ENCODE peak calls at places on chromosome 18, in seven cellular contexts. One of them, this sample, is unnamed.
A peak's percentile ranks its signal among the peaks of the same experiment; 100 is the strongest.

GRCh38 chr18:48138211-48138610 is 207.8 kb upstream of the SMAD2 start:
- DNase-seq in ascending aorta: no peak
- DNase-seq in fibroblast of lung: no peak
- DNase-seq in lower leg skin: no peak
- DNase-seq in upper lobe of right lung: no peak
- DNase-seq in neuronal stem cell: no peak
- DNase-seq in brain microvascular endothelial cell: no peak
- DNase-seq in this sample: no peak

GRCh38 chr18:59929621-59930295 is 30.0 kb downstream of the PMAIP1 start:
- DNase-seq in ascending aorta: no peak
- DNase-seq in fibroblast of lung: peak; percentile 56
- DNase-seq in lower leg skin: no peak
- DNase-seq in upper lobe of right lung: no peak
- DNase-seq in neuronal stem cell: no peak
- DNase-seq in brain microvascular endothelial cell: no peak
- DNase-seq in this sample: no peak

GRCh38 chr18:75047240-75047639 is 161.7 kb downstream of the PTGR3 start:
- DNase-seq in ascending aorta: no peak
- DNase-seq in fibroblast of lung: no peak
- DNase-seq in lower leg skin: no peak
- DNase-seq in upper lobe of right lung: no peak
- DNase-seq in neuronal stem cell: no peak
- DNase-seq in brain microvascular endothelial cell: no peak
- DNase-seq in this sample: no peak

GRCh38 chr18:9787126-9787525 is 79.0 kb downstream of the RAB31 start:
- DNase-seq in ascending aorta: no peak
- DNase-seq in fibroblast of lung: no peak
- DNase-seq in lower leg skin: no peak
- DNase-seq in upper lobe of right lung: no peak
- DNase-seq in neuronal stem cell: no peak
- DNase-seq in brain microvascular endothelial cell: no peak
- DNase-seq in this sample: no peak

GRCh38 chr18:61554117-61554776 is 221.0 kb downstream of the CDH20 start:
- DNase-seq in ascending aorta: no peak
- DNase-seq in fibroblast of lung: no peak
- DNase-seq in lower leg skin: no peak
- DNase-seq in upper lobe of right lung: no peak
- DNase-seq in neuronal stem cell: no peak
- DNase-seq in brain microvascular endothelial cell: no peak
- DNase-seq in this sample: peak; percentile 11

GRCh38 chr18:2515908-2516625 is 55.2 kb downstream of the METTL4 start:
- DNase-seq in ascending aorta: no peak
- DNase-seq in fibroblast of lung: peak; percentile 95
- DNase-seq in lower leg skin: no peak
- DNase-seq in upper lobe of right lung: no peak
- DNase-seq in neuronal stem cell: no peak
- DNase-seq in brain microvascular endothelial cell: peak; percentile 89
- DNase-seq in this sample: peak; percentile 4

GRCh38 chr18:58091099-58091611 is 47.1 kb downstream of the NEDD4L start:
- DNase-seq in ascending aorta: no peak
- DNase-seq in fibroblast of lung: peak; percentile 2
- DNase-seq in lower leg skin: no peak
- DNase-seq in upper lobe of right lung: no peak
- DNase-seq in neuronal stem cell: no peak
- DNase-seq in brain microvascular endothelial cell: no peak
- DNase-seq in this sample: peak; percentile 84

GRCh38 chr18:8747440-8747937 is 42.1 kb downstream of the MTCL1 start:
- DNase-seq in ascending aorta: no peak
- DNase-seq in fibroblast of lung: peak; percentile 96
- DNase-seq in lower leg skin: no peak
- DNase-seq in upper lobe of right lung: no peak
- DNase-seq in neuronal stem cell: no peak
- DNase-seq in brain microvascular endothelial cell: peak; percentile 93
- DNase-seq in this sample: no peak

GRCh38 chr18:9673296-9674251 is 34.5 kb upstream of the RAB31 start:
- DNase-seq in ascending aorta: peak; percentile 68
- DNase-seq in fibroblast of lung: peak; percentile 61
- DNase-seq in lower leg skin: peak; percentile 43
- DNase-seq in upper lobe of right lung: no peak
- DNase-seq in neuronal stem cell: no peak
- DNase-seq in brain microvascular endothelial cell: peak; percentile 23
- DNase-seq in this sample: peak; percentile 99

GRCh38 chr18:5853253-5853652 is 42.1 kb downstream of the TMEM200C start:
- DNase-seq in ascending aorta: no peak
- DNase-seq in fibroblast of lung: no peak
- DNase-seq in lower leg skin: no peak
- DNase-seq in upper lobe of right lung: no peak
- DNase-seq in neuronal stem cell: no peak
- DNase-seq in brain microvascular endothelial cell: no peak
- DNase-seq in this sample: no peak

GRCh38 chr18:48486762-48487161 is 52.1 kb upstream of the CTIF start:
- DNase-seq in ascending aorta: no peak
- DNase-seq in fibroblast of lung: peak; percentile 84
- DNase-seq in lower leg skin: no peak
- DNase-seq in upper lobe of right lung: no peak
- DNase-seq in neuronal stem cell: no peak
- DNase-seq in brain microvascular endothelial cell: peak; percentile 31
- DNase-seq in this sample: no peak

GRCh38 chr18:48405108-48405507 is 4.1 kb downstream of the ZBTB7C start:
- DNase-seq in ascending aorta: no peak
- DNase-seq in fibroblast of lung: peak; percentile 59
- DNase-seq in lower leg skin: no peak
- DNase-seq in upper lobe of right lung: no peak
- DNase-seq in neuronal stem cell: no peak
- DNase-seq in brain microvascular endothelial cell: no peak
- DNase-seq in this sample: no peak

DNA sequence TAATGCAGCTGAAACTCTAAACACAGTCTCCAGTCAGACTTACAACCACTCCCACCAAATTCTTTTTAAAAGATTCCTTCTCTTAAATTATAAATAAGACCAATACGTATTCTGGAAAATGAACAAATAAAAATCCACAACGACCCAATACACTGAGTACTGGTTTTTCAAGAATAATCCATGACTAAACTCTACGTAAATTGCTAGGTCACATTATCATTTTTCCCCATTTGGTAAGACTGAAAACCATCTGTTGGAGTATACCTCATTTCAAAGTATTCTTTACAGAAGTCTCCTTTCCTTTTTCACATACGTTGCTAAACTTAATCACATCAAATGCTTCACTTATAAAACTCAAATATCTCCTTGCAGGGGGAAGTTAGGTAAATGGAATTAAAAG is 6.0 kb downstream of the ZNF516 start:
- DNase-seq in ascending aorta: no peak
- DNase-seq in fibroblast of lung: peak; percentile 15
- DNase-seq in lower leg skin: no peak
- DNase-seq in upper lobe of right lung: no peak
- DNase-seq in neuronal stem cell: no peak
- DNase-seq in brain microvascular endothelial cell: no peak
- DNase-seq in this sample: no peak
- H3K4me3 ChIP-seq in ascending aorta: no peak overlapping the region
- H3K4me3 ChIP-seq in fibroblast of lung: no peak overlapping the region
- H3K4me3 ChIP-seq in lower leg skin: no peak overlapping the region
- H3K4me3 ChIP-seq in upper lobe of right lung: no peak overlapping the region
- H3K4me3 ChIP-seq in neuronal stem cell: peak overlapping the region; percentile 11
- H3K4me3 ChIP-seq in brain microvascular endothelial cell: no peak overlapping the region
- H3K4me3 ChIP-seq in this sample: no peak overlapping the region

DNA sequence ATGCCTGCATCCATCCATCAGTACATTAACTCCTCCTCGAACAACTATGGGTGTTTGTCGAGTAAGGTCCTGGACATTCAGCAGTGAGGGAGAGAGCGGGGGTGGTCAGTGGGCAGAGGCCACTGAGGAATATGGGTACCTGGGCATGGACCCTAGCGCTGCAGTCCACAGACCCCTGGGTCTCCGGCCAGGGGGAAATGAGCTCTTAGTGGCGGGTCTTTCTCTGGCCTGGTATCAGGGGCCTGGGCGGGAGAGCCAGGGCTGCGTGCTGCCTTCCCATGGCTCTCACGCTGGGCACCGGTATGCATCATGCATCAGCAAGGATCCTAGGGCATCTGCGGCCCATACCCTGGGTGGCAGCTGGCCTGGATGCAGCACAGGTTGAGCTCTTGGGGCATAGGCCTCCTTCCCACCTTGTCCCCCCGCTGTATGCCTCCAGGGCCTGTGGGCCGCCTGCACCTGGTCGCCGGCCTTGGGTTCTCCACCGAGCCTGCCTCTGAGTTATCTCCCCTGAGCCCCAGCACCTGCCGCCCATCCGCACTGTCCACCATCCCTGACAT is 1.3 kb upstream of the MOCOS start:
- DNase-seq in ascending aorta: no peak
- DNase-seq in fibroblast of lung: no peak
- DNase-seq in lower leg skin: no peak
- DNase-seq in upper lobe of right lung: no peak
- DNase-seq in neuronal stem cell: no peak
- DNase-seq in brain microvascular endothelial cell: no peak
- DNase-seq in this sample: no peak
- H3K4me3 ChIP-seq in ascending aorta: no peak overlapping the region
- H3K4me3 ChIP-seq in fibroblast of lung: no peak overlapping the region
- H3K4me3 ChIP-seq in lower leg skin: no peak overlapping the region
- H3K4me3 ChIP-seq in upper lobe of right lung: no peak overlapping the region
- H3K4me3 ChIP-seq in neuronal stem cell: no peak overlapping the region
- H3K4me3 ChIP-seq in brain microvascular endothelial cell: no peak overlapping the region
- H3K4me3 ChIP-seq in this sample: no peak overlapping the region

GRCh38 chr18:13288509-13289138 is 70.1 kb downstream of the LDLRAD4 start:
- DNase-seq in ascending aorta: no peak
- DNase-seq in fibroblast of lung: no peak
- DNase-seq in lower leg skin: no peak
- DNase-seq in upper lobe of right lung: peak; percentile 27
- DNase-seq in neuronal stem cell: no peak
- DNase-seq in brain microvascular endothelial cell: no peak
- DNase-seq in this sample: no peak
- H3K4me3 ChIP-seq in ascending aorta: no peak overlapping the region
- H3K4me3 ChIP-seq in fibroblast of lung: no peak overlapping the region
- H3K4me3 ChIP-seq in lower leg skin: no peak overlapping the region
- H3K4me3 ChIP-seq in upper lobe of right lung: no peak overlapping the region
- H3K4me3 ChIP-seq in neuronal stem cell: no peak overlapping the region
- H3K4me3 ChIP-seq in brain microvascular endothelial cell: no peak overlapping the region
- H3K4me3 ChIP-seq in this sample: no peak overlapping the region

DNA sequence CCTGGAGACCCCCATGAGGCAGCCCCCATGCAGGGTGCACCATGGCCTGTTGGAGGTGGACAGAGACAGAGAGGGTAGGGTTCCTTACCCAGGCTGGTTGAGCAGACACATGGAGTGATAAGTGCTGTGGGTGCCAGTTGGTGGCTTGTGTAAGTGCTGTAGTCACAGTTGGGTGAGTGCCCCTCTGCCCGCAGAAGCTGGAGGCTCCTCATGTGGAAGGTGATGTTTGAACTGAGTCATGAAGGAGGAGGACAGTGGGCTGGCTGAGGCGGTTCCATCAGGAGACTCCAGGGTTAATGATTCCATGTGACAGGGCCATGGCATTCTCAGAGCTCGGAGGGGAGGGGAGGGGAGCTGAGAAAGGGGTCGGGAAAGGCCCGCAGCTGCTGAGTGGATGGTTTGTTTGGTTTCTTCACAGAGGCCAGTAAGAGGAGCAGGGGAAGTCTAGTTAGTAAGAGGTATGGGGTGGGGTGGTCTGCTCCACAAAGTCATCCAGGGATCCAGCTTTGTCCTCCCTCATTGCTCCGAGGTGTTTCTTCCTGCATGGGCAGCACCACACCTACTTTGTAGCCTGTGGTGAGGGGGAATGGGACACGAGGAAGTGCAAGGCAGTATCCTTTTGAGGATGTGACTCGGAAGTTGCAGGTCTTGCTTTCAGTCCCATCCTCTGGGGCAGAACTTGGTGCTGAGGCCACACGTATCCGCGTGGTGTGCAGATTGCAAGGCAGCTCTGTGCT is 13.6 kb downstream of the IMPA2 start:
- DNase-seq in ascending aorta: no peak
- DNase-seq in fibroblast of lung: peak; percentile 21
- DNase-seq in lower leg skin: no peak
- DNase-seq in upper lobe of right lung: no peak
- DNase-seq in neuronal stem cell: no peak
- DNase-seq in brain microvascular endothelial cell: no peak
- DNase-seq in this sample: no peak
- H3K4me3 ChIP-seq in ascending aorta: no peak overlapping the region
- H3K4me3 ChIP-seq in fibroblast of lung: no peak overlapping the region
- H3K4me3 ChIP-seq in lower leg skin: no peak overlapping the region
- H3K4me3 ChIP-seq in upper lobe of right lung: no peak overlapping the region
- H3K4me3 ChIP-seq in neuronal stem cell: no peak overlapping the region
- H3K4me3 ChIP-seq in brain microvascular endothelial cell: no peak overlapping the region
- H3K4me3 ChIP-seq in this sample: no peak overlapping the region

DNA sequence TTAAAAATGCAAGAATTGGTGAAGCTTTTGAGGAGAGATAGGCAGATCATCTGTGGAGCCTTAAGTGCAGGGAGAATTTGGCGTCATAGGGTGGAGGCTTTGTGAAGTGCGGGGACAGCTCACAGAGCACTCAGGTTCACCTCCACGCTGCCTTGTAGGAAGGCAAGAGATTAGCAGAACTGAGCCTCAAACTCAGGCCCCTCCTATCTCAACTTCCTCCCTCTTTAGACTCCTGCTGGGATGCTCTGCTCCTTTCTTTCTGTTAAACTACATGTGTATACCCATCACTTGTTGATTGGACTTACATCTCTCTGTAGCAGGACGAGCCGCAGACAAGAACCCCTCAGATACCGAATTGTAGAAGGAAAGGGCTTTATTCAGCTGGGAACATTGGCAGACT is 422.2 kb downstream of the SETBP1 start:
- DNase-seq in ascending aorta: no peak
- DNase-seq in fibroblast of lung: no peak
- DNase-seq in lower leg skin: no peak
- DNase-seq in upper lobe of right lung: no peak
- DNase-seq in neuronal stem cell: no peak
- DNase-seq in brain microvascular endothelial cell: no peak
- DNase-seq in this sample: no peak
- H3K4me3 ChIP-seq in ascending aorta: no peak overlapping the region
- H3K4me3 ChIP-seq in fibroblast of lung: no peak overlapping the region
- H3K4me3 ChIP-seq in lower leg skin: no peak overlapping the region
- H3K4me3 ChIP-seq in upper lobe of right lung: no peak overlapping the region
- H3K4me3 ChIP-seq in neuronal stem cell: no peak overlapping the region
- H3K4me3 ChIP-seq in brain microvascular endothelial cell: no peak overlapping the region
- H3K4me3 ChIP-seq in this sample: no peak overlapping the region

DNA sequence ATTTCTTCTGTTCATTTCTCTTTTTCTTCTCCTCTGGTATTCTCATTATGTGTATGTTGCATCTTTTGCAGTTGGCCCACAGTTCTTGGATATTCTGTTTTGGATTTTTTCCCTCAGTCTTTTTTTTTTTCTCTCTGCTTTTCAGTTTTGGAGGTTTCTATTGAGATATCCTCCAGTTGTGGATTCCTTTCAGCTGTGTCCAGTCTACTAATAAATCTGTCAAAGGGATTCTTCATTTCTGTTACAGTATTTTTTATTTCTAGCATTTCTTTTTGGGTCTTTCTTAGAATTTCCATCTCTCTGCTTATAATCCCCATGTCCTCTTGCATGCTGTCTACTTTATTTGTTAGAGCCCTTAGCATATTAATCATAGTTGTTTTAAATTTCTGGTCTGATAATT is 6.3 kb upstream of the MEP1B start:
- DNase-seq in ascending aorta: no peak
- DNase-seq in fibroblast of lung: no peak
- DNase-seq in lower leg skin: no peak
- DNase-seq in upper lobe of right lung: no peak
- DNase-seq in neuronal stem cell: no peak
- DNase-seq in brain microvascular endothelial cell: no peak
- DNase-seq in this sample: no peak
- H3K4me3 ChIP-seq in ascending aorta: no peak overlapping the region
- H3K4me3 ChIP-seq in fibroblast of lung: no peak overlapping the region
- H3K4me3 ChIP-seq in lower leg skin: no peak overlapping the region
- H3K4me3 ChIP-seq in upper lobe of right lung: no peak overlapping the region
- H3K4me3 ChIP-seq in neuronal stem cell: no peak overlapping the region
- H3K4me3 ChIP-seq in brain microvascular endothelial cell: no peak overlapping the region
- H3K4me3 ChIP-seq in this sample: no peak overlapping the region